ENCODE peak calls at places on chromosomes 3 and 15, in five cellular contexts. One of them, this sample, is unnamed.

GRCh38 chr3:23496165-23496564 is 293.0 kb downstream of the UBE2E2 start:
- DNase-seq in GM23338: no peak
- DNase-seq in tibial nerve: no peak
- DNase-seq in PC-3: no peak
- DNase-seq in left lung: no peak
- DNase-seq in this sample: no peak

GRCh38 chr15:95655089-95655488 is 675.4 kb upstream of the NR2F2 start:
- DNase-seq in GM23338: no peak
- DNase-seq in tibial nerve: no peak
- DNase-seq in PC-3: no peak
- DNase-seq in left lung: no peak
- DNase-seq in this sample: no peak

GRCh38 chr3:30078736-30079135 is 527.7 kb upstream of the TGFBR2 start:
- DNase-seq in GM23338: no peak
- DNase-seq in tibial nerve: no peak
- DNase-seq in PC-3: no peak
- DNase-seq in left lung: no peak
- DNase-seq in this sample: no peak

GRCh38 chr3:186012137-186012536 is 74.3 kb upstream of the TRA2B start:
- DNase-seq in GM23338: no peak
- DNase-seq in tibial nerve: no peak
- DNase-seq in PC-3: no peak
- DNase-seq in left lung: no peak
- DNase-seq in this sample: no peak

GRCh38 chr15:56207092-56207491 is 36.6 kb downstream of the RFX7 start:
- DNase-seq in GM23338: no peak
- DNase-seq in tibial nerve: no peak
- DNase-seq in PC-3: no peak
- DNase-seq in left lung: no peak
- DNase-seq in this sample: no peak

GRCh38 chr3:16247282-16248058 is 17.3 kb downstream of the DPH3 start:
- DNase-seq in GM23338: peak; percentile 93
- DNase-seq in tibial nerve: peak; percentile 81
- DNase-seq in PC-3: peak; percentile 93
- DNase-seq in left lung: peak; percentile 79
- DNase-seq in this sample: peak; percentile 73

GRCh38 chr15:68699124-68699880 is 120.5 kb downstream of the CORO2B start:
- DNase-seq in GM23338: no peak
- DNase-seq in tibial nerve: no peak
- DNase-seq in PC-3: no peak
- DNase-seq in left lung: no peak
- DNase-seq in this sample: no peak

GRCh38 chr3:9194509-9195184 is 54.8 kb downstream of the SRGAP3 start:
- DNase-seq in GM23338: no peak
- DNase-seq in tibial nerve: no peak
- DNase-seq in PC-3: peak; percentile 83
- DNase-seq in left lung: no peak
- DNase-seq in this sample: no peak

GRCh38 chr15:90840954-90841353 is 27.4 kb upstream of the FURIN start:
- DNase-seq in GM23338: no peak
- DNase-seq in tibial nerve: no peak
- DNase-seq in PC-3: no peak
- DNase-seq in left lung: no peak
- DNase-seq in this sample: no peak

GRCh38 chr15:70453238-70453637 is 310.1 kb downstream of the UACA start:
- DNase-seq in GM23338: no peak
- DNase-seq in tibial nerve: no peak
- DNase-seq in PC-3: no peak
- DNase-seq in left lung: no peak
- DNase-seq in this sample: no peak

GRCh38 chr3:39254806-39255449 is 24.9 kb downstream of the CX3CR1 start:
- DNase-seq in GM23338: no peak
- DNase-seq in tibial nerve: no peak
- DNase-seq in PC-3: peak; percentile 80
- DNase-seq in left lung: no peak
- DNase-seq in this sample: no peak

GRCh38 chr3:170228093-170228766 is 6.0 kb downstream of the PRKCI start:
- DNase-seq in GM23338: no peak
- DNase-seq in tibial nerve: no peak
- DNase-seq in PC-3: peak; percentile 41
- DNase-seq in left lung: no peak
- DNase-seq in this sample: no peak

GRCh38 chr3:108489776-108490175 is 20.6 kb downstream of the MYH15 start:
- DNase-seq in GM23338: peak; percentile 78
- DNase-seq in tibial nerve: no peak
- DNase-seq in PC-3: peak; percentile 71
- DNase-seq in left lung: no peak
- DNase-seq in this sample: no peak

GRCh38 chr3:159788291-159788690 is 200.3 kb upstream of the IL12A start:
- DNase-seq in GM23338: no peak
- DNase-seq in tibial nerve: no peak
- DNase-seq in PC-3: no peak
- DNase-seq in left lung: no peak
- DNase-seq in this sample: no peak

GRCh38 chr3:45787551-45787950 is 8.8 kb downstream of the SLC6A20 start:
- DNase-seq in GM23338: no peak
- DNase-seq in tibial nerve: no peak
- DNase-seq in PC-3: no peak
- DNase-seq in left lung: no peak
- DNase-seq in this sample: no peak

GRCh38 chr3:69948246-69948862 is 51.2 kb upstream of the SAMMSON start:
- DNase-seq in GM23338: peak; percentile 65
- DNase-seq in tibial nerve: no peak
- DNase-seq in PC-3: peak; percentile 35
- DNase-seq in left lung: no peak
- DNase-seq in this sample: no peak

GRCh38 chr3:13234664-13235063 is 161.4 kb upstream of the IQSEC1 start:
- DNase-seq in GM23338: no peak
- DNase-seq in tibial nerve: no peak
- DNase-seq in PC-3: no peak
- DNase-seq in left lung: no peak
- DNase-seq in this sample: no peak

GRCh38 chr15:36682091-36682490 is 102.7 kb downstream of the CDIN1 start:
- DNase-seq in GM23338: no peak
- DNase-seq in tibial nerve: no peak
- DNase-seq in PC-3: peak; percentile 6
- DNase-seq in left lung: no peak
- DNase-seq in this sample: no peak

GRCh38 chr3:134308350-134308891 is 57.8 kb upstream of the RYK start:
- DNase-seq in GM23338: peak; percentile 95
- DNase-seq in tibial nerve: peak; percentile 87
- DNase-seq in PC-3: peak; percentile 86
- DNase-seq in left lung: peak; percentile 81
- DNase-seq in this sample: peak; percentile 88

GRCh38 chr15:37751401-37751800 is 183.0 kb upstream of the TMCO5A start:
- DNase-seq in GM23338: no peak
- DNase-seq in tibial nerve: no peak
- DNase-seq in PC-3: no peak
- DNase-seq in left lung: no peak
- DNase-seq in this sample: no peak

GRCh38 chr3:171984883-171985282 is 54.5 kb upstream of the FNDC3B start:
- DNase-seq in GM23338: no peak
- DNase-seq in tibial nerve: no peak
- DNase-seq in PC-3: no peak
- DNase-seq in left lung: peak; percentile 51
- DNase-seq in this sample: no peak

GRCh38 chr3:46455231-46456115 is 9.2 kb downstream of the LTF start:
- DNase-seq in GM23338: no peak
- DNase-seq in tibial nerve: no peak
- DNase-seq in PC-3: no peak
- DNase-seq in left lung: no peak
- DNase-seq in this sample: no peak

GRCh38 chr3:168813261-168813660 is 717.5 kb upstream of the GOLIM4 start:
- DNase-seq in GM23338: no peak
- DNase-seq in tibial nerve: no peak
- DNase-seq in PC-3: no peak
- DNase-seq in left lung: no peak
- DNase-seq in this sample: no peak

GRCh38 chr3:42690766-42691680 is 5.7 kb downstream of the KLHL40 start:
- DNase-seq in GM23338: no peak
- DNase-seq in tibial nerve: no peak
- DNase-seq in PC-3: no peak
- DNase-seq in left lung: peak; percentile 30
- DNase-seq in this sample: no peak

GRCh38 chr3:47612879-47613278 is 34.2 kb upstream of the CSPG5 start:
- DNase-seq in GM23338: no peak
- DNase-seq in tibial nerve: no peak
- DNase-seq in PC-3: no peak
- DNase-seq in left lung: no peak
- DNase-seq in this sample: no peak

GRCh38 chr3:120875989-120876388 is 32.0 kb upstream of the STXBP5L start:
- DNase-seq in GM23338: peak; percentile 50
- DNase-seq in tibial nerve: no peak
- DNase-seq in PC-3: no peak
- DNase-seq in left lung: no peak
- DNase-seq in this sample: no peak

GRCh38 chr15:92438471-92438870 is 44.8 kb downstream of the ST8SIA2 start:
- DNase-seq in GM23338: no peak
- DNase-seq in tibial nerve: no peak
- DNase-seq in PC-3: no peak
- DNase-seq in left lung: no peak
- DNase-seq in this sample: no peak

GRCh38 chr3:187971629-187972028 is 182.3 kb upstream of the LPP start:
- DNase-seq in GM23338: peak; percentile 30
- DNase-seq in tibial nerve: no peak
- DNase-seq in PC-3: no peak
- DNase-seq in left lung: no peak
- DNase-seq in this sample: no peak
- TF ChIP-seq CTCF in GM23338: no peak
- TF ChIP-seq CTCF in tibial nerve: no peak
- TF ChIP-seq CTCF in PC-3: no peak
- TF ChIP-seq CTCF in left lung: no peak
- TF ChIP-seq CTCF in this sample: no peak

GRCh38 chr3:184016820-184017671 is 638 bp downstream of the ABCC5 start:
- DNase-seq in GM23338: peak; percentile 70
- DNase-seq in tibial nerve: peak; percentile 20
- DNase-seq in PC-3: peak; percentile 71
- DNase-seq in left lung: peak; percentile 67
- DNase-seq in this sample: no peak
- TF ChIP-seq CTCF in GM23338: peak; percentile 83
- TF ChIP-seq CTCF in tibial nerve: peak; percentile 98
- TF ChIP-seq CTCF in PC-3: peak; percentile 96
- TF ChIP-seq CTCF in left lung: peak; percentile 95
- TF ChIP-seq CTCF in this sample: peak; percentile 84

GRCh38 chr3:57298041-57298440 is 5.6 kb upstream of the ASB14 start:
- DNase-seq in GM23338: no peak
- DNase-seq in tibial nerve: no peak
- DNase-seq in PC-3: peak; percentile 88
- DNase-seq in left lung: no peak
- DNase-seq in this sample: no peak
- TF ChIP-seq CTCF in GM23338: no peak
- TF ChIP-seq CTCF in tibial nerve: no peak
- TF ChIP-seq CTCF in PC-3: peak; percentile 34
- TF ChIP-seq CTCF in left lung: no peak
- TF ChIP-seq CTCF in this sample: no peak

GRCh38 chr15:57655809-57656208 is 50.7 kb upstream of the POLR2M start:
- DNase-seq in GM23338: peak; percentile 20
- DNase-seq in tibial nerve: no peak
- DNase-seq in PC-3: no peak
- DNase-seq in left lung: no peak
- DNase-seq in this sample: no peak
- TF ChIP-seq CTCF in GM23338: peak; percentile 50
- TF ChIP-seq CTCF in tibial nerve: no peak
- TF ChIP-seq CTCF in PC-3: peak; percentile 18
- TF ChIP-seq CTCF in left lung: no peak
- TF ChIP-seq CTCF in this sample: no peak

DNA sequence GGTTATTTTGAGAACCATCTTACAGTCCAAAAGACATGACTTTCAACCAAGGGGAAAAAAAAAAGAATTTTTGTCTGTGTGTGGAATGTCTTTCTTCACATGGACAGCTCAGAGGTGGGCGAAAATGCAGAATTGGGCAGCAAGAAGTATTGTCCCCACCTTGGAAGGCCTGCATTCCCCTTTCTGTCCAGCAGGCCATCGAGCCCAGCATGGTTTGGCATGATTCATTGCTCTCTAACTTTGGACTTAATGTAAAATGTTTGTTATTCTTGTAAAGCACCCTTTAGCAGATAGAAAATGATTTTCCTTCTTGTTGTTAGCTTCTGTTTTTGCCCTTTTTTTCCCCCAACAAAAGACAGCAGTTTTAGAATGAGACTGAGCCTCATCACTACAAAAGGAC is 12.4 kb downstream of the MYO1E start:
- DNase-seq in GM23338: peak; percentile 52
- DNase-seq in tibial nerve: no peak
- DNase-seq in PC-3: no peak
- DNase-seq in left lung: no peak
- DNase-seq in this sample: no peak
- TF ChIP-seq CTCF in GM23338: peak; percentile 27
- TF ChIP-seq CTCF in tibial nerve: no peak
- TF ChIP-seq CTCF in PC-3: peak; percentile 33
- TF ChIP-seq CTCF in left lung: no peak
- TF ChIP-seq CTCF in this sample: no peak

GRCh38 chr3:103803787-103804186 is 1369.0 kb downstream of the ZPLD1 start:
- DNase-seq in GM23338: no peak
- DNase-seq in tibial nerve: no peak
- DNase-seq in PC-3: no peak
- DNase-seq in left lung: no peak
- DNase-seq in this sample: no peak
- TF ChIP-seq CTCF in GM23338: no peak
- TF ChIP-seq CTCF in tibial nerve: no peak
- TF ChIP-seq CTCF in PC-3: no peak
- TF ChIP-seq CTCF in left lung: no peak
- TF ChIP-seq CTCF in this sample: no peak

GRCh38 chr15:42590619-42591237 is 15.3 kb downstream of the STARD9 start:
- DNase-seq in GM23338: no peak
- DNase-seq in tibial nerve: no peak
- DNase-seq in PC-3: no peak
- DNase-seq in left lung: no peak
- DNase-seq in this sample: no peak

GRCh38 chr15:42593143-42593542 is 17.7 kb downstream of the STARD9 start:
- DNase-seq in GM23338: no peak
- DNase-seq in tibial nerve: peak; percentile 35
- DNase-seq in PC-3: no peak
- DNase-seq in left lung: no peak
- DNase-seq in this sample: no peak

GRCh38 chr15:42595641-42596240 is 20.3 kb downstream of the STARD9 start:
- DNase-seq in GM23338: no peak
- DNase-seq in tibial nerve: no peak
- DNase-seq in PC-3: no peak
- DNase-seq in left lung: no peak
- DNase-seq in this sample: no peak

DNA sequence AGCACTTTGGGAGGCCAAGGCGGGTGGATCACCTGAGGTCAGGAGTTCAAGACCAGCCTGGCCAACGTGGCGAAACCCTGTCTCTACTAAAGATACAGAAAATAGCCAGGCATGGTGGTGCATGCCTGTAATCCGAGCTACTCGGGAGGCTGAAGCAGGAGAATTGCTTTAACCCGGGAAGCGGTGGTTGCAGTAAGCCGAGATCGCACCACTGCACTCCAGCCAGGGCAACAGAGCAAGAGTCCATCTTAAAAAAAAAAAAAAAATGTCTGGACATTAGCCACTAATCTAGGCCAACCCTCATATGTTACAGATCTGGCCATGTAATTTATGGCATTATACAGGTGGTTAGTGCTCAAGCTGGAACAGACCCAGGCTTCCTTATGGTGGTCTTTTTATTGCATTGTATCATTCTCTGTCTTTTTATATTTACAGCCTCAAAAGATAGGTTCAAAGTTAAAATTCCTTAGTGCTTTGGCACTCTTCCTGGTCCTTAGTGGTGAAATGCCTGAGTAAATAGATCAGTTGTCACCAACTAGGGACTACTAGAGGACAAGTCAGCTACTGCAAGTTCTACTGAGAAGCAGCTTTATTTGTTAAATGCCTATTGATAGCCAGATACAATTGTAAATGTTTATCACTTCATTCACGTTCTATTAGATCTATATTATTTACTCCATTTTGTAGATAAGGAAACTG is 16.0 kb downstream of the STARD9 start:
- DNase-seq in GM23338: peak; percentile 53
- DNase-seq in tibial nerve: no peak
- DNase-seq in PC-3: peak; percentile 68
- DNase-seq in left lung: no peak
- DNase-seq in this sample: no peak
- TF ChIP-seq CTCF in GM23338: peak; percentile 36
- TF ChIP-seq CTCF in tibial nerve: peak; percentile 41
- TF ChIP-seq CTCF in PC-3: peak; percentile 61
- TF ChIP-seq CTCF in left lung: peak; percentile 30
- TF ChIP-seq CTCF in this sample: no peak